ENCODE peak calls at places on chromosome 13, in seven cellular contexts. One of them, this sample, is unnamed.

GRCh38 chr13:78298657-78299056 is 304.7 kb downstream of the POU4F1 start:
- DNase-seq in neural crest cell: no peak
- DNase-seq in T-helper 2 cell: no peak
- DNase-seq in epithelial cell of prostate: peak; percentile 3
- DNase-seq in stimulated activated CD4-positive, alpha-beta T cell treated with anti-CD3 and anti-CD28 coated beads, Interleukin-4, amount 100 ng/mL, for 24 hours: no peak
- DNase-seq in stimulated activated CD8-positive, alpha-beta memory T cell treated with anti-CD3 and anti-CD28 coated beads, Interleukin-15, amount 100 ng/mL, for 1 hour: no peak
- DNase-seq in HS-5: no peak
- DNase-seq in this sample: peak; percentile 33

GRCh38 chr13:110103479-110103878 is 203.5 kb downstream of the COL4A1 start:
- DNase-seq in epithelial cell of prostate: peak; percentile 46
- DNase-seq in stimulated activated CD4-positive, alpha-beta T cell treated with anti-CD3 and anti-CD28 coated beads, Interleukin-4, amount 100 ng/mL, for 24 hours: no peak
- DNase-seq in neural crest cell: no peak
- DNase-seq in HS-5: no peak
- DNase-seq in stimulated activated CD8-positive, alpha-beta memory T cell treated with anti-CD3 and anti-CD28 coated beads, Interleukin-15, amount 100 ng/mL, for 1 hour: no peak
- DNase-seq in T-helper 2 cell: no peak
- DNase-seq in this sample: peak; percentile 39

GRCh38 chr13:99646866-99647592 is 145.8 kb downstream of the TM9SF2 start:
- DNase-seq in HS-5: no peak
- DNase-seq in T-helper 2 cell: no peak
- DNase-seq in epithelial cell of prostate: no peak
- DNase-seq in neural crest cell: no peak
- DNase-seq in stimulated activated CD4-positive, alpha-beta T cell treated with anti-CD3 and anti-CD28 coated beads, Interleukin-4, amount 100 ng/mL, for 24 hours: no peak
- DNase-seq in stimulated activated CD8-positive, alpha-beta memory T cell treated with anti-CD3 and anti-CD28 coated beads, Interleukin-15, amount 100 ng/mL, for 1 hour: no peak
- DNase-seq in this sample: no peak

GRCh38 chr13:97275775-97276501 is 53.8 kb downstream of the MBNL2 start:
- DNase-seq in HS-5: no peak
- DNase-seq in epithelial cell of prostate: no peak
- DNase-seq in neural crest cell: no peak
- DNase-seq in stimulated activated CD4-positive, alpha-beta T cell treated with anti-CD3 and anti-CD28 coated beads, Interleukin-4, amount 100 ng/mL, for 24 hours: no peak
- DNase-seq in stimulated activated CD8-positive, alpha-beta memory T cell treated with anti-CD3 and anti-CD28 coated beads, Interleukin-15, amount 100 ng/mL, for 1 hour: no peak
- DNase-seq in T-helper 2 cell: no peak
- DNase-seq in this sample: no peak

GRCh38 chr13:59409211-59409610 is 754.5 kb downstream of the DIAPH3 start:
- DNase-seq in stimulated activated CD8-positive, alpha-beta memory T cell treated with anti-CD3 and anti-CD28 coated beads, Interleukin-15, amount 100 ng/mL, for 1 hour: no peak
- DNase-seq in epithelial cell of prostate: no peak
- DNase-seq in HS-5: no peak
- DNase-seq in stimulated activated CD4-positive, alpha-beta T cell treated with anti-CD3 and anti-CD28 coated beads, Interleukin-4, amount 100 ng/mL, for 24 hours: no peak
- DNase-seq in neural crest cell: no peak
- DNase-seq in T-helper 2 cell: no peak
- DNase-seq in this sample: peak; percentile 62

GRCh38 chr13:23715762-23716235 is 145.6 kb downstream of the TNFRSF19 start:
- DNase-seq in T-helper 2 cell: no peak
- DNase-seq in neural crest cell: no peak
- DNase-seq in epithelial cell of prostate: no peak
- DNase-seq in stimulated activated CD8-positive, alpha-beta memory T cell treated with anti-CD3 and anti-CD28 coated beads, Interleukin-15, amount 100 ng/mL, for 1 hour: no peak
- DNase-seq in HS-5: no peak
- DNase-seq in stimulated activated CD4-positive, alpha-beta T cell treated with anti-CD3 and anti-CD28 coated beads, Interleukin-4, amount 100 ng/mL, for 24 hours: no peak
- DNase-seq in this sample: no peak

GRCh38 chr13:43908156-43909126 is 28.7 kb downstream of the LACC1 start:
- DNase-seq in stimulated activated CD4-positive, alpha-beta T cell treated with anti-CD3 and anti-CD28 coated beads, Interleukin-4, amount 100 ng/mL, for 24 hours: peak; percentile 8
- DNase-seq in neural crest cell: peak; percentile 14
- DNase-seq in epithelial cell of prostate: peak; percentile 10
- DNase-seq in stimulated activated CD8-positive, alpha-beta memory T cell treated with anti-CD3 and anti-CD28 coated beads, Interleukin-15, amount 100 ng/mL, for 1 hour: no peak
- DNase-seq in T-helper 2 cell: peak; percentile 21
- DNase-seq in HS-5: peak; percentile 39
- DNase-seq in this sample: peak; percentile 74

GRCh38 chr13:57018915-57019314 is 121.8 kb upstream of the PRR20A start:
- DNase-seq in HS-5: no peak
- DNase-seq in stimulated activated CD4-positive, alpha-beta T cell treated with anti-CD3 and anti-CD28 coated beads, Interleukin-4, amount 100 ng/mL, for 24 hours: no peak
- DNase-seq in T-helper 2 cell: no peak
- DNase-seq in stimulated activated CD8-positive, alpha-beta memory T cell treated with anti-CD3 and anti-CD28 coated beads, Interleukin-15, amount 100 ng/mL, for 1 hour: no peak
- DNase-seq in neural crest cell: no peak
- DNase-seq in epithelial cell of prostate: no peak
- DNase-seq in this sample: no peak

GRCh38 chr13:43388282-43389034 is 365.1 kb downstream of the DNAJC15 start:
- DNase-seq in stimulated activated CD4-positive, alpha-beta T cell treated with anti-CD3 and anti-CD28 coated beads, Interleukin-4, amount 100 ng/mL, for 24 hours: no peak
- DNase-seq in stimulated activated CD8-positive, alpha-beta memory T cell treated with anti-CD3 and anti-CD28 coated beads, Interleukin-15, amount 100 ng/mL, for 1 hour: no peak
- DNase-seq in neural crest cell: no peak
- DNase-seq in HS-5: no peak
- DNase-seq in epithelial cell of prostate: peak; percentile 64
- DNase-seq in T-helper 2 cell: no peak
- DNase-seq in this sample: no peak

GRCh38 chr13:49679244-49679643 is 12.0 kb downstream of the EBPL start:
- DNase-seq in HS-5: no peak
- DNase-seq in neural crest cell: no peak
- DNase-seq in epithelial cell of prostate: no peak
- DNase-seq in T-helper 2 cell: peak; percentile 34
- DNase-seq in stimulated activated CD4-positive, alpha-beta T cell treated with anti-CD3 and anti-CD28 coated beads, Interleukin-4, amount 100 ng/mL, for 24 hours: no peak
- DNase-seq in stimulated activated CD8-positive, alpha-beta memory T cell treated with anti-CD3 and anti-CD28 coated beads, Interleukin-15, amount 100 ng/mL, for 1 hour: no peak
- DNase-seq in this sample: no peak

GRCh38 chr13:27349458-27349857 is 75.0 kb upstream of the GTF3A start:
- DNase-seq in T-helper 2 cell: no peak
- DNase-seq in neural crest cell: no peak
- DNase-seq in HS-5: no peak
- DNase-seq in epithelial cell of prostate: no peak
- DNase-seq in stimulated activated CD4-positive, alpha-beta T cell treated with anti-CD3 and anti-CD28 coated beads, Interleukin-4, amount 100 ng/mL, for 24 hours: no peak
- DNase-seq in stimulated activated CD8-positive, alpha-beta memory T cell treated with anti-CD3 and anti-CD28 coated beads, Interleukin-15, amount 100 ng/mL, for 1 hour: no peak
- DNase-seq in this sample: peak; percentile 70

GRCh38 chr13:96141032-96141431 is 51.1 kb downstream of the HS6ST3 start:
- DNase-seq in T-helper 2 cell: no peak
- DNase-seq in stimulated activated CD8-positive, alpha-beta memory T cell treated with anti-CD3 and anti-CD28 coated beads, Interleukin-15, amount 100 ng/mL, for 1 hour: no peak
- DNase-seq in epithelial cell of prostate: peak; percentile 8
- DNase-seq in stimulated activated CD4-positive, alpha-beta T cell treated with anti-CD3 and anti-CD28 coated beads, Interleukin-4, amount 100 ng/mL, for 24 hours: no peak
- DNase-seq in HS-5: no peak
- DNase-seq in neural crest cell: no peak
- DNase-seq in this sample: peak; percentile 3

GRCh38 chr13:37492741-37493514 is 105.6 kb downstream of the POSTN start:
- DNase-seq in epithelial cell of prostate: no peak
- DNase-seq in T-helper 2 cell: no peak
- DNase-seq in HS-5: peak; percentile 5
- DNase-seq in stimulated activated CD4-positive, alpha-beta T cell treated with anti-CD3 and anti-CD28 coated beads, Interleukin-4, amount 100 ng/mL, for 24 hours: no peak
- DNase-seq in stimulated activated CD8-positive, alpha-beta memory T cell treated with anti-CD3 and anti-CD28 coated beads, Interleukin-15, amount 100 ng/mL, for 1 hour: no peak
- DNase-seq in neural crest cell: no peak
- DNase-seq in this sample: peak; percentile 98

GRCh38 chr13:20136781-20137703 is 23.8 kb downstream of the GJA3 start:
- DNase-seq in HS-5: no peak
- DNase-seq in epithelial cell of prostate: no peak
- DNase-seq in neural crest cell: peak; percentile 36
- DNase-seq in stimulated activated CD8-positive, alpha-beta memory T cell treated with anti-CD3 and anti-CD28 coated beads, Interleukin-15, amount 100 ng/mL, for 1 hour: no peak
- DNase-seq in stimulated activated CD4-positive, alpha-beta T cell treated with anti-CD3 and anti-CD28 coated beads, Interleukin-4, amount 100 ng/mL, for 24 hours: peak; percentile 32
- DNase-seq in T-helper 2 cell: peak; percentile 67
- DNase-seq in this sample: no peak

GRCh38 chr13:91242652-91243051 is 104.8 kb upstream of the MIR17HG start:
- DNase-seq in stimulated activated CD8-positive, alpha-beta memory T cell treated with anti-CD3 and anti-CD28 coated beads, Interleukin-15, amount 100 ng/mL, for 1 hour: no peak
- DNase-seq in T-helper 2 cell: no peak
- DNase-seq in epithelial cell of prostate: no peak
- DNase-seq in HS-5: no peak
- DNase-seq in stimulated activated CD4-positive, alpha-beta T cell treated with anti-CD3 and anti-CD28 coated beads, Interleukin-4, amount 100 ng/mL, for 24 hours: no peak
- DNase-seq in neural crest cell: no peak
- DNase-seq in this sample: peak; percentile 20

GRCh38 chr13:95585867-95586266 is 33.3 kb downstream of the CLDN10 start:
- DNase-seq in HS-5: no peak
- DNase-seq in stimulated activated CD8-positive, alpha-beta memory T cell treated with anti-CD3 and anti-CD28 coated beads, Interleukin-15, amount 100 ng/mL, for 1 hour: no peak
- DNase-seq in neural crest cell: no peak
- DNase-seq in epithelial cell of prostate: no peak
- DNase-seq in stimulated activated CD4-positive, alpha-beta T cell treated with anti-CD3 and anti-CD28 coated beads, Interleukin-4, amount 100 ng/mL, for 24 hours: no peak
- DNase-seq in T-helper 2 cell: no peak
- DNase-seq in this sample: no peak

GRCh38 chr13:83810136-83810535 is 72.1 kb downstream of the SLITRK1 start:
- DNase-seq in stimulated activated CD4-positive, alpha-beta T cell treated with anti-CD3 and anti-CD28 coated beads, Interleukin-4, amount 100 ng/mL, for 24 hours: no peak
- DNase-seq in neural crest cell: no peak
- DNase-seq in T-helper 2 cell: no peak
- DNase-seq in HS-5: no peak
- DNase-seq in epithelial cell of prostate: no peak
- DNase-seq in stimulated activated CD8-positive, alpha-beta memory T cell treated with anti-CD3 and anti-CD28 coated beads, Interleukin-15, amount 100 ng/mL, for 1 hour: no peak
- DNase-seq in this sample: no peak

GRCh38 chr13:99062593-99062992 is 84.7 kb upstream of the DOCK9 start:
- DNase-seq in T-helper 2 cell: no peak
- DNase-seq in epithelial cell of prostate: no peak
- DNase-seq in stimulated activated CD4-positive, alpha-beta T cell treated with anti-CD3 and anti-CD28 coated beads, Interleukin-4, amount 100 ng/mL, for 24 hours: no peak
- DNase-seq in HS-5: no peak
- DNase-seq in neural crest cell: no peak
- DNase-seq in stimulated activated CD8-positive, alpha-beta memory T cell treated with anti-CD3 and anti-CD28 coated beads, Interleukin-15, amount 100 ng/mL, for 1 hour: no peak
- DNase-seq in this sample: peak; percentile 69

GRCh38 chr13:73421310-73421912 is 362.6 kb downstream of the KLF5 start:
- DNase-seq in stimulated activated CD8-positive, alpha-beta memory T cell treated with anti-CD3 and anti-CD28 coated beads, Interleukin-15, amount 100 ng/mL, for 1 hour: no peak
- DNase-seq in stimulated activated CD4-positive, alpha-beta T cell treated with anti-CD3 and anti-CD28 coated beads, Interleukin-4, amount 100 ng/mL, for 24 hours: peak; percentile 33
- DNase-seq in HS-5: no peak
- DNase-seq in epithelial cell of prostate: peak; percentile 99
- DNase-seq in T-helper 2 cell: no peak
- DNase-seq in neural crest cell: no peak
- DNase-seq in this sample: peak; percentile 96

GRCh38 chr13:46804391-46804815 is 7.4 kb upstream of the ESD start:
- DNase-seq in HS-5: peak; percentile 88
- DNase-seq in epithelial cell of prostate: peak; percentile 94
- DNase-seq in neural crest cell: no peak
- DNase-seq in stimulated activated CD8-positive, alpha-beta memory T cell treated with anti-CD3 and anti-CD28 coated beads, Interleukin-15, amount 100 ng/mL, for 1 hour: no peak
- DNase-seq in T-helper 2 cell: no peak
- DNase-seq in stimulated activated CD4-positive, alpha-beta T cell treated with anti-CD3 and anti-CD28 coated beads, Interleukin-4, amount 100 ng/mL, for 24 hours: no peak
- DNase-seq in this sample: peak; percentile 97

GRCh38 chr13:97319088-97319487 is 97.0 kb downstream of the MBNL2 start:
- DNase-seq in HS-5: no peak
- DNase-seq in neural crest cell: no peak
- DNase-seq in T-helper 2 cell: no peak
- DNase-seq in epithelial cell of prostate: no peak
- DNase-seq in stimulated activated CD4-positive, alpha-beta T cell treated with anti-CD3 and anti-CD28 coated beads, Interleukin-4, amount 100 ng/mL, for 24 hours: no peak
- DNase-seq in stimulated activated CD8-positive, alpha-beta memory T cell treated with anti-CD3 and anti-CD28 coated beads, Interleukin-15, amount 100 ng/mL, for 1 hour: no peak
- DNase-seq in this sample: no peak

GRCh38 chr13:29936961-29937360 is 86.5 kb upstream of the UBL3 start:
- DNase-seq in stimulated activated CD8-positive, alpha-beta memory T cell treated with anti-CD3 and anti-CD28 coated beads, Interleukin-15, amount 100 ng/mL, for 1 hour: no peak
- DNase-seq in stimulated activated CD4-positive, alpha-beta T cell treated with anti-CD3 and anti-CD28 coated beads, Interleukin-4, amount 100 ng/mL, for 24 hours: no peak
- DNase-seq in HS-5: no peak
- DNase-seq in epithelial cell of prostate: no peak
- DNase-seq in T-helper 2 cell: peak; percentile 76
- DNase-seq in neural crest cell: no peak
- DNase-seq in this sample: no peak

GRCh38 chr13:98537306-98537705 is 39.6 kb downstream of the STK24 start:
- DNase-seq in neural crest cell: no peak
- DNase-seq in stimulated activated CD8-positive, alpha-beta memory T cell treated with anti-CD3 and anti-CD28 coated beads, Interleukin-15, amount 100 ng/mL, for 1 hour: no peak
- DNase-seq in stimulated activated CD4-positive, alpha-beta T cell treated with anti-CD3 and anti-CD28 coated beads, Interleukin-4, amount 100 ng/mL, for 24 hours: no peak
- DNase-seq in epithelial cell of prostate: no peak
- DNase-seq in T-helper 2 cell: no peak
- DNase-seq in HS-5: no peak
- DNase-seq in this sample: no peak

GRCh38 chr13:35210234-35210633 is 266.3 kb downstream of the MAB21L1 start:
- DNase-seq in stimulated activated CD4-positive, alpha-beta T cell treated with anti-CD3 and anti-CD28 coated beads, Interleukin-4, amount 100 ng/mL, for 24 hours: no peak
- DNase-seq in stimulated activated CD8-positive, alpha-beta memory T cell treated with anti-CD3 and anti-CD28 coated beads, Interleukin-15, amount 100 ng/mL, for 1 hour: no peak
- DNase-seq in epithelial cell of prostate: no peak
- DNase-seq in neural crest cell: no peak
- DNase-seq in HS-5: no peak
- DNase-seq in T-helper 2 cell: no peak
- DNase-seq in this sample: no peak

GRCh38 chr13:94312511-94313191 is 166.8 kb downstream of the DCT start:
- DNase-seq in neural crest cell: no peak
- DNase-seq in epithelial cell of prostate: no peak
- DNase-seq in HS-5: no peak
- DNase-seq in stimulated activated CD8-positive, alpha-beta memory T cell treated with anti-CD3 and anti-CD28 coated beads, Interleukin-15, amount 100 ng/mL, for 1 hour: no peak
- DNase-seq in T-helper 2 cell: peak; percentile 92
- DNase-seq in stimulated activated CD4-positive, alpha-beta T cell treated with anti-CD3 and anti-CD28 coated beads, Interleukin-4, amount 100 ng/mL, for 24 hours: no peak
- DNase-seq in this sample: no peak

GRCh38 chr13:106566682-106567420 is 1.1 kb downstream of the ARGLU1 start:
- DNase-seq in epithelial cell of prostate: no peak
- DNase-seq in neural crest cell: peak; percentile 46
- DNase-seq in stimulated activated CD4-positive, alpha-beta T cell treated with anti-CD3 and anti-CD28 coated beads, Interleukin-4, amount 100 ng/mL, for 24 hours: peak; percentile 41
- DNase-seq in stimulated activated CD8-positive, alpha-beta memory T cell treated with anti-CD3 and anti-CD28 coated beads, Interleukin-15, amount 100 ng/mL, for 1 hour: no peak
- DNase-seq in T-helper 2 cell: peak; percentile 62
- DNase-seq in HS-5: no peak
- DNase-seq in this sample: peak; percentile 46

GRCh38 chr13:88717946-88718345 is 1046.8 kb downstream of the SLITRK5 start:
- DNase-seq in epithelial cell of prostate: no peak
- DNase-seq in HS-5: no peak
- DNase-seq in T-helper 2 cell: no peak
- DNase-seq in stimulated activated CD4-positive, alpha-beta T cell treated with anti-CD3 and anti-CD28 coated beads, Interleukin-4, amount 100 ng/mL, for 24 hours: no peak
- DNase-seq in neural crest cell: no peak
- DNase-seq in stimulated activated CD8-positive, alpha-beta memory T cell treated with anti-CD3 and anti-CD28 coated beads, Interleukin-15, amount 100 ng/mL, for 1 hour: no peak
- DNase-seq in this sample: no peak

GRCh38 chr13:114044486-114044885 is 70.6 kb upstream of the C13orf46 start:
- DNase-seq in stimulated activated CD4-positive, alpha-beta T cell treated with anti-CD3 and anti-CD28 coated beads, Interleukin-4, amount 100 ng/mL, for 24 hours: no peak
- DNase-seq in HS-5: no peak
- DNase-seq in T-helper 2 cell: no peak
- DNase-seq in epithelial cell of prostate: no peak
- DNase-seq in stimulated activated CD8-positive, alpha-beta memory T cell treated with anti-CD3 and anti-CD28 coated beads, Interleukin-15, amount 100 ng/mL, for 1 hour: no peak
- DNase-seq in neural crest cell: no peak
- DNase-seq in this sample: peak; percentile 56

GRCh38 chr13:78139765-78140164 is 221.1 kb upstream of the EDNRB start:
- DNase-seq in HS-5: no peak
- DNase-seq in stimulated activated CD8-positive, alpha-beta memory T cell treated with anti-CD3 and anti-CD28 coated beads, Interleukin-15, amount 100 ng/mL, for 1 hour: no peak
- DNase-seq in neural crest cell: no peak
- DNase-seq in T-helper 2 cell: no peak
- DNase-seq in epithelial cell of prostate: no peak
- DNase-seq in stimulated activated CD4-positive, alpha-beta T cell treated with anti-CD3 and anti-CD28 coated beads, Interleukin-4, amount 100 ng/mL, for 24 hours: no peak
- DNase-seq in this sample: no peak

GRCh38 chr13:80690208-80690607 is 349.3 kb upstream of the SPRY2 start:
- DNase-seq in T-helper 2 cell: no peak
- DNase-seq in epithelial cell of prostate: no peak
- DNase-seq in neural crest cell: no peak
- DNase-seq in stimulated activated CD4-positive, alpha-beta T cell treated with anti-CD3 and anti-CD28 coated beads, Interleukin-4, amount 100 ng/mL, for 24 hours: no peak
- DNase-seq in stimulated activated CD8-positive, alpha-beta memory T cell treated with anti-CD3 and anti-CD28 coated beads, Interleukin-15, amount 100 ng/mL, for 1 hour: no peak
- DNase-seq in HS-5: no peak
- DNase-seq in this sample: no peak

GRCh38 chr13:75365724-75366173 is 116.2 kb downstream of the TBC1D4 start:
- DNase-seq in stimulated activated CD4-positive, alpha-beta T cell treated with anti-CD3 and anti-CD28 coated beads, Interleukin-4, amount 100 ng/mL, for 24 hours: peak; percentile 41
- DNase-seq in HS-5: peak; percentile 73
- DNase-seq in neural crest cell: no peak
- DNase-seq in epithelial cell of prostate: no peak
- DNase-seq in stimulated activated CD8-positive, alpha-beta memory T cell treated with anti-CD3 and anti-CD28 coated beads, Interleukin-15, amount 100 ng/mL, for 1 hour: no peak
- DNase-seq in T-helper 2 cell: peak; percentile 77
- DNase-seq in this sample: peak; percentile 94

GRCh38 chr13:48891586-48891985 is 84.1 kb upstream of the FNDC3A start:
- DNase-seq in neural crest cell: no peak
- DNase-seq in HS-5: no peak
- DNase-seq in T-helper 2 cell: no peak
- DNase-seq in stimulated activated CD4-positive, alpha-beta T cell treated with anti-CD3 and anti-CD28 coated beads, Interleukin-4, amount 100 ng/mL, for 24 hours: no peak
- DNase-seq in stimulated activated CD8-positive, alpha-beta memory T cell treated with anti-CD3 and anti-CD28 coated beads, Interleukin-15, amount 100 ng/mL, for 1 hour: no peak
- DNase-seq in epithelial cell of prostate: peak; percentile 44
- DNase-seq in this sample: peak; percentile 39

GRCh38 chr13:106683179-106683578 is 115.2 kb upstream of the ARGLU1 start:
- DNase-seq in epithelial cell of prostate: no peak
- DNase-seq in stimulated activated CD8-positive, alpha-beta memory T cell treated with anti-CD3 and anti-CD28 coated beads, Interleukin-15, amount 100 ng/mL, for 1 hour: no peak
- DNase-seq in stimulated activated CD4-positive, alpha-beta T cell treated with anti-CD3 and anti-CD28 coated beads, Interleukin-4, amount 100 ng/mL, for 24 hours: no peak
- DNase-seq in neural crest cell: no peak
- DNase-seq in HS-5: no peak
- DNase-seq in T-helper 2 cell: no peak
- DNase-seq in this sample: no peak

GRCh38 chr13:30824651-30825050 is 81.4 kb upstream of the MEDAG start:
- DNase-seq in stimulated activated CD4-positive, alpha-beta T cell treated with anti-CD3 and anti-CD28 coated beads, Interleukin-4, amount 100 ng/mL, for 24 hours: no peak
- DNase-seq in T-helper 2 cell: no peak
- DNase-seq in HS-5: no peak
- DNase-seq in neural crest cell: no peak
- DNase-seq in epithelial cell of prostate: no peak
- DNase-seq in stimulated activated CD8-positive, alpha-beta memory T cell treated with anti-CD3 and anti-CD28 coated beads, Interleukin-15, amount 100 ng/mL, for 1 hour: no peak
- DNase-seq in this sample: no peak

GRCh38 chr13:50732712-50733111 is 110.8 kb downstream of the DLEU7 start:
- DNase-seq in neural crest cell: no peak
- DNase-seq in HS-5: no peak
- DNase-seq in stimulated activated CD8-positive, alpha-beta memory T cell treated with anti-CD3 and anti-CD28 coated beads, Interleukin-15, amount 100 ng/mL, for 1 hour: no peak
- DNase-seq in stimulated activated CD4-positive, alpha-beta T cell treated with anti-CD3 and anti-CD28 coated beads, Interleukin-4, amount 100 ng/mL, for 24 hours: no peak
- DNase-seq in T-helper 2 cell: peak; percentile 8
- DNase-seq in epithelial cell of prostate: peak; percentile 55
- DNase-seq in this sample: no peak